ENCODE peak calls at places on chromosome 16, in ten cellular contexts. One of them, this sample, is unnamed.

GRCh38 chr16:88779406-88780099 is 5.5 kb downstream of the PIEZO1 start:
- DNase-seq in NT2/D1: no peak
- DNase-seq in AG09309: no peak
- DNase-seq in GM10248: no peak
- DNase-seq in ELF-1: no peak
- DNase-seq in RWPE1: no peak
- DNase-seq in SHP77: no peak
- DNase-seq in GM04504: no peak
- DNase-seq in GM23338: peak; percentile 19
- DNase-seq in body of pancreas: no peak
- DNase-seq in this sample: no peak

GRCh38 chr16:88284101-88284500 is 98.7 kb upstream of the ZNF469 start:
- DNase-seq in NT2/D1: no peak
- DNase-seq in AG09309: no peak
- DNase-seq in GM10248: no peak
- DNase-seq in ELF-1: no peak
- DNase-seq in RWPE1: no peak
- DNase-seq in SHP77: no peak
- DNase-seq in GM04504: no peak
- DNase-seq in GM23338: no peak
- DNase-seq in body of pancreas: no peak
- DNase-seq in this sample: no peak

GRCh38 chr16:31181102-31181830 is 1.3 kb downstream of the FUS start:
- DNase-seq in NT2/D1: no peak
- DNase-seq in AG09309: no peak
- DNase-seq in GM10248: no peak
- DNase-seq in ELF-1: peak; percentile 49
- DNase-seq in RWPE1: peak; percentile 34
- DNase-seq in SHP77: no peak
- DNase-seq in GM04504: no peak
- DNase-seq in GM23338: no peak
- DNase-seq in body of pancreas: peak; percentile 26
- DNase-seq in this sample: no peak

GRCh38 chr16:12395266-12395665 is 408.4 kb downstream of the CPPED1 start:
- DNase-seq in NT2/D1: no peak
- DNase-seq in AG09309: no peak
- DNase-seq in GM10248: no peak
- DNase-seq in ELF-1: no peak
- DNase-seq in RWPE1: no peak
- DNase-seq in SHP77: no peak
- DNase-seq in GM04504: no peak
- DNase-seq in GM23338: no peak
- DNase-seq in body of pancreas: no peak
- DNase-seq in this sample: no peak

GRCh38 chr16:26824469-26824868 is 242.3 kb upstream of the C16orf82 start:
- DNase-seq in NT2/D1: no peak
- DNase-seq in AG09309: no peak
- DNase-seq in GM10248: no peak
- DNase-seq in ELF-1: no peak
- DNase-seq in RWPE1: no peak
- DNase-seq in SHP77: no peak
- DNase-seq in GM04504: no peak
- DNase-seq in GM23338: no peak
- DNase-seq in body of pancreas: no peak
- DNase-seq in this sample: no peak

GRCh38 chr16:58454856-58455255 is 45.1 kb upstream of the NDRG4 start:
- DNase-seq in NT2/D1: no peak
- DNase-seq in AG09309: no peak
- DNase-seq in GM10248: no peak
- DNase-seq in ELF-1: no peak
- DNase-seq in RWPE1: no peak
- DNase-seq in SHP77: no peak
- DNase-seq in GM04504: no peak
- DNase-seq in GM23338: no peak
- DNase-seq in body of pancreas: no peak
- DNase-seq in this sample: no peak

GRCh38 chr16:19143241-19143640 is 24.8 kb upstream of the SYT17 start:
- DNase-seq in NT2/D1: no peak
- DNase-seq in AG09309: no peak
- DNase-seq in GM10248: no peak
- DNase-seq in ELF-1: no peak
- DNase-seq in RWPE1: peak; percentile 44
- DNase-seq in SHP77: no peak
- DNase-seq in GM04504: no peak
- DNase-seq in GM23338: no peak
- DNase-seq in body of pancreas: no peak
- DNase-seq in this sample: no peak

GRCh38 chr16:85446846-85447656 is 166.1 kb upstream of the GSE1 start:
- DNase-seq in NT2/D1: no peak
- DNase-seq in AG09309: no peak
- DNase-seq in GM10248: peak; percentile 55
- DNase-seq in ELF-1: no peak
- DNase-seq in RWPE1: no peak
- DNase-seq in SHP77: peak; percentile 89
- DNase-seq in GM04504: no peak
- DNase-seq in GM23338: no peak
- DNase-seq in body of pancreas: peak; percentile 35
- DNase-seq in this sample: no peak

GRCh38 chr16:28925386-28926228 is 569 bp upstream of the RABEP2 start:
- DNase-seq in NT2/D1: peak; percentile 58
- DNase-seq in AG09309: peak; percentile 17
- DNase-seq in GM10248: peak; percentile 74
- DNase-seq in ELF-1: no peak
- DNase-seq in RWPE1: peak; percentile 60
- DNase-seq in SHP77: peak; percentile 62
- DNase-seq in GM04504: peak; percentile 54
- DNase-seq in GM23338: peak; percentile 83
- DNase-seq in body of pancreas: peak; percentile 67
- DNase-seq in this sample: peak; percentile 70

GRCh38 chr16:88922114-88922825 is 54.7 kb downstream of the CBFA2T3 start:
- DNase-seq in NT2/D1: no peak
- DNase-seq in AG09309: no peak
- DNase-seq in GM10248: no peak
- DNase-seq in ELF-1: peak; percentile 53
- DNase-seq in RWPE1: peak; percentile 75
- DNase-seq in SHP77: no peak
- DNase-seq in GM04504: peak; percentile 24
- DNase-seq in GM23338: peak; percentile 57
- DNase-seq in body of pancreas: peak; percentile 75
- DNase-seq in this sample: no peak

GRCh38 chr16:67814567-67814966 is 7.9 kb downstream of the TSNAXIP1 start:
- DNase-seq in NT2/D1: no peak
- DNase-seq in AG09309: no peak
- DNase-seq in GM10248: no peak
- DNase-seq in ELF-1: no peak
- DNase-seq in RWPE1: no peak
- DNase-seq in SHP77: no peak
- DNase-seq in GM04504: no peak
- DNase-seq in GM23338: no peak
- DNase-seq in body of pancreas: no peak
- DNase-seq in this sample: no peak

GRCh38 chr16:82432261-82432660 is 194.5 kb upstream of the CDH13 start:
- DNase-seq in NT2/D1: no peak
- DNase-seq in AG09309: no peak
- DNase-seq in GM10248: no peak
- DNase-seq in ELF-1: no peak
- DNase-seq in RWPE1: no peak
- DNase-seq in SHP77: no peak
- DNase-seq in GM04504: no peak
- DNase-seq in GM23338: no peak
- DNase-seq in body of pancreas: no peak
- DNase-seq in this sample: no peak

GRCh38 chr16:47519037-47519436 is 57.9 kb downstream of the PHKB start:
- DNase-seq in NT2/D1: no peak
- DNase-seq in AG09309: no peak
- DNase-seq in GM10248: no peak
- DNase-seq in ELF-1: no peak
- DNase-seq in RWPE1: no peak
- DNase-seq in SHP77: no peak
- DNase-seq in GM04504: no peak
- DNase-seq in GM23338: no peak
- DNase-seq in body of pancreas: no peak
- DNase-seq in this sample: no peak

GRCh38 chr16:59392911-59393310 is 658.8 kb upstream of the GOT2 start:
- DNase-seq in NT2/D1: no peak
- DNase-seq in AG09309: no peak
- DNase-seq in GM10248: no peak
- DNase-seq in ELF-1: no peak
- DNase-seq in RWPE1: no peak
- DNase-seq in SHP77: no peak
- DNase-seq in GM04504: no peak
- DNase-seq in GM23338: no peak
- DNase-seq in body of pancreas: no peak
- DNase-seq in this sample: no peak

GRCh38 chr16:16154292-16154951 is 68.9 kb downstream of the ABCC6 start:
- DNase-seq in NT2/D1: no peak
- DNase-seq in AG09309: no peak
- DNase-seq in GM10248: no peak
- DNase-seq in ELF-1: no peak
- DNase-seq in RWPE1: no peak
- DNase-seq in SHP77: no peak
- DNase-seq in GM04504: no peak
- DNase-seq in GM23338: no peak
- DNase-seq in body of pancreas: no peak
- DNase-seq in this sample: no peak

This sample was measured in T follicular helper cell.